ENCODE peak calls at places on chromosomes 3 and 15, in ten cellular contexts. V is cardiac fibroblast, Y is pancreas, Z is esophagus squamous epithelium, R is testis, B is mucosa of descending colon, D is A549, A is tibial artery, G is AG04450, Q is astrocyte of the spinal cord. S is an unnamed sample.

GRCh38 chr15:38758001-38758400 is 193.4 kb upstream of the RASGRP1 start:
- DNase-seq in V (peak), Y (no peak), Z (no peak), R (no peak), B (no peak), D (peak), A (no peak), G (peak), Q (peak), S (no peak)

GRCh38 chr3:50671331-50671730 is 3.4 kb upstream of the DOCK3 start:
- DNase-seq in V (peak), Y (no peak), Z (no peak), R (no peak), B (no peak), D (peak), A (no peak), G (peak), Q (peak), S (no peak)

GRCh38 chr3:88725440-88725839 is 382.0 kb upstream of the EPHA3 start:
- DNase-seq in V (no peak), Y (no peak), Z (no peak), R (no peak), B (no peak), D (no peak), A (no peak), G (no peak), Q (no peak), S (no peak)

GRCh38 chr15:32855942-32856341 is 138.1 kb downstream of the GREM1 start:
- DNase-seq in V (peak), Y (no peak), Z (no peak), R (no peak), B (no peak), D (peak), A (no peak), G (peak), Q (peak), S (no peak)

GRCh38 chr3:37761583-37761982 is 100.1 kb upstream of the CTDSPL start:
- DNase-seq in V (no peak), Y (no peak), Z (no peak), R (no peak), B (no peak), D (no peak), A (no peak), G (no peak), Q (no peak), S (no peak)

GRCh38 chr15:85702321-85703230 is 92.1 kb downstream of the KLHL25 start:
- DNase-seq in V (peak), Y (no peak), Z (no peak), R (no peak), B (no peak), D (no peak), A (no peak), G (no peak), Q (peak), S (no peak)

GRCh38 chr3:142251951-142252350 is 26.6 kb upstream of the GK5 start:
- DNase-seq in V (no peak), Y (no peak), Z (no peak), R (no peak), B (no peak), D (no peak), A (no peak), G (no peak), Q (no peak), S (no peak)

GRCh38 chr3:48352546-48352945 is 19.1 kb upstream of the SPINK8 start:
- DNase-seq in V (no peak), Y (no peak), Z (no peak), R (no peak), B (no peak), D (no peak), A (no peak), G (no peak), Q (no peak), S (no peak)

GRCh38 chr3:53729618-53730017 is 116.6 kb downstream of the CHDH start:
- DNase-seq in V (no peak), Y (no peak), Z (no peak), R (no peak), B (peak), D (peak), A (no peak), G (no peak), Q (no peak), S (no peak)

GRCh38 chr3:36444909-36445308 is 64.6 kb downstream of the STAC start:
- DNase-seq in V (no peak), Y (no peak), Z (no peak), R (no peak), B (no peak), D (no peak), A (no peak), G (no peak), Q (peak), S (no peak)

GRCh38 chr3:107943860-107944543 is 146.8 kb downstream of the CD47 start:
- DNase-seq in V (peak), Y (no peak), Z (no peak), R (no peak), B (no peak), D (no peak), A (no peak), G (no peak), Q (no peak), S (no peak)

GRCh38 chr15:50940506-50940905 is 32.0 kb downstream of the AP4E1 start:
- DNase-seq in V (peak), Y (no peak), Z (no peak), R (no peak), B (no peak), D (peak), A (no peak), G (no peak), Q (peak), S (no peak)

GRCh38 chr15:44101944-44102343 is 93.1 kb downstream of the FRMD5 start:
- DNase-seq in V (peak), Y (no peak), Z (no peak), R (no peak), B (no peak), D (peak), A (no peak), G (peak), Q (peak), S (no peak)

GRCh38 chr3:157533298-157533870 is 30.2 kb upstream of the VEPH1 start:
- DNase-seq in V (peak), Y (no peak), Z (no peak), R (no peak), B (no peak), D (no peak), A (no peak), G (peak), Q (peak), S (no peak)

GRCh38 chr15:85750319-85750806 is 44.4 kb downstream of the KLHL25 start:
- DNase-seq in V (peak), Y (no peak), Z (no peak), R (peak), B (peak), D (no peak), A (peak), G (no peak), Q (peak), S (peak)

GRCh38 chr3:139718415-139718814 is 40.6 kb upstream of the NMNAT3 start:
- DNase-seq in V (peak), Y (peak), Z (no peak), R (peak), B (peak), D (peak), A (peak), G (no peak), Q (peak), S (no peak)

GRCh38 chr15:78507831-78508160 is 419 bp downstream of the HYKK start:
- DNase-seq in V (no peak), Y (no peak), Z (no peak), R (no peak), B (no peak), D (no peak), A (no peak), G (no peak), Q (no peak), S (no peak)

GRCh38 chr3:112463250-112463649 is 36.0 kb downstream of the BTLA start:
- DNase-seq in V (no peak), Y (no peak), Z (no peak), R (no peak), B (no peak), D (no peak), A (no peak), G (no peak), Q (no peak), S (no peak)

GRCh38 chr3:85110393-85110792 is 151.6 kb downstream of the CADM2 start:
- DNase-seq in V (no peak), Y (no peak), Z (no peak), R (no peak), B (no peak), D (no peak), A (no peak), G (no peak), Q (no peak), S (no peak)
- TF ChIP-seq CTCF in V (no peak), Y (no peak), Z (no peak), R (no peak), B (no peak), D (no peak), A (no peak), G (no peak), Q (no peak), S (no peak)

DNA sequence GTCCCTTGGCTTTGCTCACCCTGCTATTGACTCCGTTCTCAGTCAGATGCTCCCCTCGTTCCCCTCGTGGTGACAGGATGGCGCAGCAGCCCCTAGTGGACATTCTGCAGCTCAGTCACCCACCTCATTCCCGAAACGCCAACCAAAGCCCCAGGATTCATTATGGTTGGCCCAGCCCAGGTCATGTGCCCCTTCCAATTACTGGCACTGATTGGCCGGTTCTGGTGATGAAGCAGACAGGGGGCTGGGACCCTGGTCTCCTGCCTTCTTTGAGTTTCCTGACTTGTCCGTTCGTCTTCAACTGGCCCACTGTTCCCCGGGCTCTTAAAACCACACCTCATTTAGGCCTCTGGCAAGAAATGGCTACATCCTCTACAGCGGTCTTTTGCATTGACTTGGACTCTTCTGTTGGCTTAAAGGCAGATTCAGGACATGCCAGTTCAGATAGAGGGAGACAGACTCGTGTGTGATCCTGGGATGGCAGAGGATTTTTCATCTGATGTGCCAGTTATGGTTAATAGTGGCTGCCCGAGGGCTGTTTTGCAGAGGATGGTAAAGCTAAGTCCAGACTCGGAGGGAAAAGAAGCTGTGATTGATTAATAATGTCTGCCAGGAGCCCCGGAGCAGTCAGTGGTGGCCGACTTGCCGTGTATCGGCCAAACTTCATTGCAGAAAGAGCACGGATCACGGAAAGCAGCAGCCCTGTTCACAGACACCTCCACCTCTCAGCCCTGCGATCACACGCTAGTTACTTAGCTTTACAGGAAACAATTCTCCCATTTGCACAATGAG is 37.8 kb downstream of the LSM3 start:
- DNase-seq in V (peak), Y (no peak), Z (no peak), R (peak), B (no peak), D (peak), A (no peak), G (no peak), Q (peak), S (no peak)
- TF ChIP-seq CTCF in V (peak), Y (no peak), Z (no peak), R (no peak), B (no peak), D (no peak), A (no peak), G (peak), Q (peak), S (no peak)

GRCh38 chr3:186418601-186419238 is 56.7 kb upstream of the DGKG start:
- DNase-seq in V (no peak), Y (peak), Z (no peak), R (no peak), B (no peak), D (no peak), A (no peak), G (no peak), Q (no peak), S (no peak)
- TF ChIP-seq CTCF in V (no peak), Y (no peak), Z (no peak), R (no peak), B (no peak), D (no peak), A (no peak), G (no peak), Q (no peak), S (no peak)

GRCh38 chr3:41881233-41881821 is 80.6 kb downstream of the ULK4 start:
- DNase-seq in V (peak), Y (no peak), Z (no peak), R (no peak), B (peak), D (peak), A (no peak), G (no peak), Q (peak), S (no peak)
- TF ChIP-seq CTCF in V (peak), Y (peak), Z (peak), R (peak), B (peak), D (peak), A (peak), G (peak), Q (peak), S (peak)

GRCh38 chr3:61505197-61505596 is 56.2 kb upstream of the PTPRG start:
- DNase-seq in V (no peak), Y (no peak), Z (no peak), R (no peak), B (no peak), D (no peak), A (no peak), G (no peak), Q (no peak), S (no peak)
- TF ChIP-seq CTCF in V (no peak), Y (no peak), Z (no peak), R (no peak), B (no peak), D (no peak), A (no peak), G (no peak), Q (no peak), S (no peak)

DNA sequence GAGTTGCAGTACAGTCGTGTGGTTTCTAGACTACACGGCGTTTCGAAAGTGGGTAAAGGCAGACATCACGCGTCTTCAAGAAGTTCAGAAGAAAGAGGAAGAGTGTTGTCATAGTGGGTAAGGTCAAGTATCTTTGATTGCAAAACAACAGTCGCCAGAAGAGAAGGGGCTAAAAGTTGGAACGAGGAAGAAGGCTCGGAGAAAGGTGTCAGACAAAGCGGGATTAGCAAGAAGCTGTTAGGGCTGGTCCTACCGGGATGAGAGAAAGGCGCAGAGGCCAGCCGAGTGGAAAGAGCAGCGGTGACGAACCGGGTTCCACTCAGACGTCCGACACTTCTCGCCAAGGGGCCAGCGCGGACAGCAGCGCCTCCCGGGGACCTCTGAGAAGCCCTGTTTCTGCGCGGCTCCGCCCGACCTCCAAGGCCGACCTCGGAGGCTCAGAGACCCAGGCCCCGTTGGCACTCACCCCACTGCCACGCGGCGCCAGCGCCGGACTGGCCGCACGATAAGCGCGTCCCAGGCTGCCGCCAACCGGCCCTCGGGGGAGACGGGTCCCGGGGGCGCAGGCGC is 480 bp downstream of the ADPGK start:
- DNase-seq in V (peak), Y (peak), Z (no peak), R (peak), B (peak), D (no peak), A (peak), G (no peak), Q (no peak), S (no peak)
- TF ChIP-seq CTCF in V (peak), Y (no peak), Z (no peak), R (no peak), B (no peak), D (no peak), A (no peak), G (peak), Q (no peak), S (no peak)

DNA sequence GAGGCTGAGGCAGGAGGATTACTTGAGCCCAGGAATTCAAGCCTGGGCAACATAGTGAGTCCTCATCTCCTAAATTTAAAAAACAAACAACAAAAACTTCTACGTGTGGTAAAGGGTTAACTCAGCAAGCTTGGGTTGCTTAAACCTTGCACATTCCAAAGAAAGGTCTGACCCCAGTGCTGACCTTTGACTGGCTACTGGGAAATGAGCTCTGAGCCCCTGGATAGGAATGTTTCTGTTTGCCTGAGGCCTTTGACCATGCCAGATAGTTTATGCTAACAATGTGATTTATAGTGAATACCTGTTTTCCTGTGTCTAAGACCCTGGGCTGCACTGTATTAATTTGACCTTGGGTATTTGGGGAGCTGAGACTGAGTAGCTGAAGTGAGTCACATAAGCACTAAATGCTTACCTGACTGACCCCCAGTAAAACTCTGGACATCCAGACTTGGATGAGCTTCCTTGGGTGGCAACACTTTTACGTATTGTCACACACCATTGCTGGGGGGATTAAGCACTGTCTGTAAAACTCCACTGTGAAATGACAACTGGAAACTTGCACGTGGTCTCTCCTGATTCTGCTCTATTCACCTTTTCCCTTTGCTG is 20.7 kb downstream of the TCAIM start:
- DNase-seq in V (peak), Y (no peak), Z (no peak), R (no peak), B (no peak), D (peak), A (no peak), G (no peak), Q (no peak), S (no peak)
- TF ChIP-seq CTCF in V (no peak), Y (no peak), Z (no peak), R (no peak), B (no peak), D (no peak), A (no peak), G (no peak), Q (no peak), S (no peak)

GRCh38 chr3:151008699-151009098 is 36.2 kb upstream of the CLRN1 start:
- DNase-seq in V (peak), Y (no peak), Z (no peak), R (no peak), B (no peak), D (peak), A (no peak), G (peak), Q (peak), S (no peak)
- TF ChIP-seq CTCF in V (peak), Y (no peak), Z (no peak), R (no peak), B (no peak), D (peak), A (no peak), G (peak), Q (peak), S (no peak)

GRCh38 chr15:40906101-40906946 is 12.1 kb downstream of the VPS18 start:
- DNase-seq in V (peak), Y (peak), Z (no peak), R (peak), B (peak), D (peak), A (peak), G (peak), Q (peak), S (peak)
- TF ChIP-seq CTCF in V (peak), Y (peak), Z (peak), R (peak), B (peak), D (peak), A (peak), G (peak), Q (peak), S (peak)

GRCh38 chr15:94000603-94001002 is 230.8 kb upstream of the MCTP2 start:
- DNase-seq in V (no peak), Y (no peak), Z (no peak), R (no peak), B (no peak), D (no peak), A (no peak), G (no peak), Q (no peak), S (no peak)
- TF ChIP-seq CTCF in V (no peak), Y (no peak), Z (no peak), R (no peak), B (no peak), D (no peak), A (no peak), G (no peak), Q (no peak), S (no peak)